ENCODE peak calls at places on chromosomes 6 and 20, in four cellular contexts. L is lower leg skin, P is EL, U is ureter. N is an unnamed sample.

GRCh38 chr6:155939253-155939652 is 483.6 kb upstream of the NOX3 start:
- DNase-seq in L (no peak), P (no peak), U (no peak), N (no peak)

GRCh38 chr20:57666106-57666833 is 43.5 kb downstream of the PMEPA1 start:
- DNase-seq in L (no peak), P (no peak), U (no peak), N (no peak)

GRCh38 chr6:139556532-139556931 is 182.1 kb upstream of the CITED2 start:
- DNase-seq in L (no peak), P (no peak), U (no peak), N (no peak)

GRCh38 chr20:25622450-25623224 is 1.2 kb downstream of the NANP start:
- DNase-seq in L (peak), P (peak), U (no peak), N (no peak)

GRCh38 chr6:19788684-19789083 is 48.5 kb upstream of the ID4 start:
- DNase-seq in L (no peak), P (no peak), U (no peak), N (no peak)

GRCh38 chr6:139011980-139012379 is 16.6 kb upstream of the ABRACL start:
- DNase-seq in L (no peak), P (no peak), U (no peak), N (no peak)

GRCh38 chr6:150177260-150178246 is 34.7 kb downstream of the PPP1R14C start:
- DNase-seq in L (no peak), P (no peak), U (no peak), N (no peak)

GRCh38 chr6:110618591-110619267 is 142.3 kb upstream of the SLC22A16 start:
- DNase-seq in L (no peak), P (no peak), U (no peak), N (no peak)

GRCh38 chr6:14038636-14039035 is 78.9 kb upstream of the CD83 start:
- DNase-seq in L (no peak), P (no peak), U (no peak), N (no peak)

GRCh38 chr20:24840121-24840713 is 108.9 kb upstream of the CST7 start:
- DNase-seq in L (no peak), P (no peak), U (no peak), N (no peak)

GRCh38 chr6:84074988-84075781 is 41.6 kb downstream of the MRAP2 start:
- DNase-seq in L (no peak), P (peak), U (no peak), N (no peak)

GRCh38 chr6:32096087-32096393 is 13.1 kb downstream of the TNXB start:
- DNase-seq in L (no peak), P (no peak), U (no peak), N (no peak)

GRCh38 chr6:110180228-110181008 is at the start of gene CDC40:
- DNase-seq in L (peak), P (no peak), U (peak), N (no peak)

GRCh38 chr20:48364688-48365421 is 462.9 kb downstream of the PREX1 start:
- DNase-seq in L (no peak), P (no peak), U (no peak), N (no peak)

GRCh38 chr6:97524846-97525245 is 241.8 kb upstream of the MMS22L start:
- DNase-seq in L (no peak), P (peak), U (no peak), N (no peak)

GRCh38 chr6:7975764-7976146 is 65.2 kb upstream of the TXNDC5 start:
- DNase-seq in L (no peak), P (no peak), U (no peak), N (no peak)

GRCh38 chr6:51618563-51618962 is 468.9 kb downstream of the PKHD1 start:
- DNase-seq in L (no peak), P (no peak), U (no peak), N (no peak)

GRCh38 chr6:7154341-7155139 is 46.8 kb downstream of the RREB1 start:
- DNase-seq in L (no peak), P (no peak), U (no peak), N (no peak)

GRCh38 chr20:346640-347316 is at the start of gene NRSN2:
- DNase-seq in L (peak), P (peak), U (peak), N (no peak)

GRCh38 chr6:144745434-144745833 is 460.3 kb downstream of the UTRN start:
- DNase-seq in L (no peak), P (no peak), U (no peak), N (no peak)

GRCh38 chr20:59751075-59751711 is 146.9 kb downstream of the PHACTR3 start:
- DNase-seq in L (peak), P (peak), U (peak), N (no peak)

GRCh38 chr20:52150440-52151258 is 40.9 kb downstream of the ZFP64 start:
- DNase-seq in L (no peak), P (peak), U (no peak), N (peak)

GRCh38 chr6:2935566-2936291 is 32.6 kb upstream of the SERPINB9 start:
- DNase-seq in L (peak), P (no peak), U (no peak), N (no peak)

GRCh38 chr6:119078449-119079287 is at the start of gene FAM184A:
- DNase-seq in L (peak), P (peak), U (peak), N (peak)

GRCh38 chr20:62830821-62831220 is 14.0 kb downstream of the COL9A3 start:
- DNase-seq in L (no peak), P (no peak), U (no peak), N (no peak)

GRCh38 chr6:39812853-39813533 is 20.8 kb downstream of the DAAM2 start:
- DNase-seq in L (no peak), P (peak), U (no peak), N (no peak)

GRCh38 chr6:45591816-45592359 is 214.2 kb upstream of the SUPT3H start:
- DNase-seq in L (no peak), P (no peak), U (no peak), N (no peak)

GRCh38 chr6:45606831-45607400 is 229.2 kb upstream of the SUPT3H start:
- DNase-seq in L (no peak), P (no peak), U (no peak), N (no peak)

GRCh38 chr6:148461247-148461646 is 118.6 kb downstream of the SASH1 start:
- DNase-seq in L (no peak), P (no peak), U (no peak), N (no peak)

GRCh38 chr6:80333342-80333741 is 226.9 kb downstream of the BCKDHB start:
- DNase-seq in L (no peak), P (no peak), U (no peak), N (no peak)

GRCh38 chr20:48236001-48236400 is 450.7 kb upstream of the SULF2 start:
- DNase-seq in L (no peak), P (no peak), U (no peak), N (no peak)

GRCh38 chr20:54093423-54094267 is 23.3 kb upstream of the BCAS1 start:
- DNase-seq in L (no peak), P (no peak), U (no peak), N (no peak)

GRCh38 chr6:36739947-36740817 is 42.6 kb downstream of the RAB44 start:
- DNase-seq in L (no peak), P (peak), U (no peak), N (no peak)

GRCh38 chr6:71529026-71529425 is 240.4 kb downstream of the OGFRL1 start:
- DNase-seq in L (no peak), P (no peak), U (no peak), N (no peak)